ENCODE peak calls at places on chromosome 7, in five cellular contexts. P, X, R, C and D are unnamed samples.

GRCh38 chr7:158760936-158761335 is 56.3 kb upstream of the NCAPG2 start:
- DNase-seq in X (no peak), P (no peak), R (peak), C (no peak), D (no peak)

GRCh38 chr7:143884978-143885559 is 16.9 kb downstream of the TCAF1 start:
- DNase-seq in C (peak), X (peak), R (peak), P (peak), D (peak)

GRCh38 chr7:33044986-33045385 is 17.6 kb downstream of the NT5C3A start:
- DNase-seq in X (no peak), C (no peak), R (no peak), P (no peak), D (no peak)

GRCh38 chr7:106659369-106659962 is 1.5 kb downstream of the CCDC71L start:
- DNase-seq in C (no peak), P (peak), R (no peak), X (no peak), D (no peak)

GRCh38 chr7:158757404-158757989 is 52.9 kb upstream of the NCAPG2 start:
- DNase-seq in P (no peak), C (no peak), R (no peak), X (no peak), D (no peak)

GRCh38 chr7:155231941-155232340 is 65.7 kb upstream of the INSIG1 start:
- DNase-seq in P (no peak), C (no peak), X (no peak), R (no peak), D (no peak)

GRCh38 chr7:144027070-144027469 is 21.7 kb upstream of the OR2A5 start:
- DNase-seq in C (peak), X (peak), R (peak), P (peak), D (no peak)

GRCh38 chr7:87116315-87116714 is 35.9 kb upstream of the DMTF1 start:
- DNase-seq in R (no peak), C (no peak), X (no peak), P (no peak), D (no peak)

GRCh38 chr7:95180-95862 is 97.0 kb upstream of the FAM20C start:
- DNase-seq in R (no peak), X (no peak), P (no peak), C (no peak), D (no peak)

GRCh38 chr7:157433628-157434027 is 96.8 kb downstream of the DNAJB6 start:
- DNase-seq in R (no peak), P (no peak), C (no peak), X (no peak), D (no peak)

GRCh38 chr7:48089415-48089975 is 430 bp downstream of the UPP1 start:
- DNase-seq in C (no peak), X (no peak), R (peak), P (no peak), D (no peak)

GRCh38 chr7:73829921-73830617 is 727 bp upstream of the CLDN4 start:
- DNase-seq in R (no peak), P (no peak), X (no peak), C (no peak), D (no peak)